ENCODE peak calls at places on chromosomes 5 and 9, in eight cellular contexts. O is HCT116, L is right lobe of liver, S is heart left ventricle, R is adrenal gland, G is HepG2, E is sigmoid colon, J is stomach. K is an unnamed sample.

GRCh38 chr5:177362871-177363507 is 5.3 kb downstream of the RGS14 start:
- DNase-seq in O (no peak), L (peak; percentile 72), S (peak; percentile 63), R (peak; percentile 61), G (no peak), E (peak; percentile 69), J (peak; percentile 78), K (peak; percentile 80)

GRCh38 chr9:124035001-124035650 is 23.6 kb downstream of the LHX2 start:
- DNase-seq in O (no peak), L (no peak), S (no peak), R (no peak), G (no peak), E (peak; percentile 42), J (no peak), K (peak; percentile 74)

GRCh38 chr5:126233256-126233655 is 190.0 kb upstream of the GRAMD2B start:
- DNase-seq in O (no peak), L (no peak), S (no peak), R (no peak), G (no peak), E (no peak), J (no peak), K (no peak)

GRCh38 chr5:39503148-39503547 is 78.4 kb upstream of the DAB2 start:
- DNase-seq in O (no peak), L (no peak), S (peak; percentile 46), R (no peak), G (no peak), E (peak; percentile 88), J (peak; percentile 26), K (peak; percentile 31)

GRCh38 chr5:135739383-135739961 is 95.0 kb upstream of the SLC25A48 start:
- DNase-seq in O (no peak), L (no peak), S (no peak), R (no peak), G (no peak), E (no peak), J (no peak), K (no peak)

GRCh38 chr9:92963831-92964606 is 16.7 kb downstream of the FGD3 start:
- DNase-seq in O (no peak), L (peak; percentile 51), S (no peak), R (no peak), G (peak; percentile 39), E (no peak), J (peak; percentile 49), K (no peak)

GRCh38 chr5:139147743-139148079 is 50.5 kb downstream of the SIL1 start:
- DNase-seq in O (no peak), L (peak; percentile 54), S (peak; percentile 79), R (peak; percentile 73), G (no peak), E (peak; percentile 95), J (peak; percentile 83), K (peak; percentile 27)

GRCh38 chr9:5442400-5443011 is 4.8 kb upstream of the PLGRKT start:
- DNase-seq in O (no peak), L (no peak), S (no peak), R (no peak), G (peak; percentile 57), E (no peak), J (peak; percentile 46), K (peak; percentile 53)

GRCh38 chr5:95892784-95893354 is 68.8 kb downstream of the ELL2 start:
- DNase-seq in O (peak; percentile 16), L (no peak), S (no peak), R (no peak), G (peak; percentile 48), E (no peak), J (peak; percentile 48), K (no peak)

DNA sequence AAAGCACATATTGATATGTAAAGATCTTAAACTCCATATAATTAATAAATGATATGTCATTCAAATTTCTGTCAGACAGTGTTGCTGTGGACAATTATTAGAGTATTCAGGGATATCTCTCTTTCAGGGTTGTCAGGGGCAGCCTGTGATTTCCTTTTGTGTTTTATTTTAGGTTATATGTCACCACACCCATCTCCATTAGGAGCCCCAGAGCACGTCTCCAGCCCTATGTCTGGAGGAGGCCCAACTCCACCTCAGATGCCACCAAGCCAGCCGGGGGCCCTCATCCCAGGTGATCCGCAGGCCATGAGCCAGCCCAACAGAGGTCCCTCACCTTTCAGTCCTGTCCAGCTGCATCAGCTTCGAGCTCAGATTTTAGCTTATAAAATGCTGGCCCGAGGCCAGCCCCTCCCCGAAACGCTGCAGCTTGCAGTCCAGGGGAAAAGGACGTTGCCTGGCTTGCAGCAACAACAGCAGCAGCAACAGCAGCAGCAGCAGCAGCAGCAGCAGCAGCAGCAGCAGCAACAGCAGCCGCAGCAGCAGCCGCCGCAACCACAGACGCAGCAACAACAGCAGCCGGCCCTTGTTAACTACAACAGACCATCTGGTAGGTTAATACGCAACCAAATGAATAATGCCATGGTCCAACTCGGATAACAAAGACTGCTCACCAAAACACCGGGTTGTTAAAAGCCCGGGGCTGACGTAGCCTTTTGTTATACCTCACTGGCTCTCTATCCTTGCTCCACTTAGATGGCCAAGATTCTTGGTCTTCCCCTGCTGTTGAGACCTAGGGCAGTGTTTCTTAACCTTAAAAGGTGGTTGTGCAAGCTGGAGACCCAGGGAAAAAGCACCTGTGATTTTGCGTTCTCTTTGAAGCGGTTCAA is 24.4 kb downstream of the SMARCA2 start:
- DNase-seq in O (no peak), L (no peak), S (peak; percentile 34), R (no peak), G (no peak), E (peak; percentile 64), J (no peak), K (peak; percentile 52)
- H3K36me3 ChIP-seq in O (no peaks in the 10 kb centered on the region), L (no peaks in the 10 kb centered on the region), S (no peaks in the 10 kb centered on the region), R (peaks cover 43% of the 10 kb centered on the region), G (peaks cover 24% of the 10 kb centered on the region), E (no peaks in the 10 kb centered on the region), J (peaks cover 17% of the 10 kb centered on the region), K (peaks cover 27% of the 10 kb centered on the region)

DNA sequence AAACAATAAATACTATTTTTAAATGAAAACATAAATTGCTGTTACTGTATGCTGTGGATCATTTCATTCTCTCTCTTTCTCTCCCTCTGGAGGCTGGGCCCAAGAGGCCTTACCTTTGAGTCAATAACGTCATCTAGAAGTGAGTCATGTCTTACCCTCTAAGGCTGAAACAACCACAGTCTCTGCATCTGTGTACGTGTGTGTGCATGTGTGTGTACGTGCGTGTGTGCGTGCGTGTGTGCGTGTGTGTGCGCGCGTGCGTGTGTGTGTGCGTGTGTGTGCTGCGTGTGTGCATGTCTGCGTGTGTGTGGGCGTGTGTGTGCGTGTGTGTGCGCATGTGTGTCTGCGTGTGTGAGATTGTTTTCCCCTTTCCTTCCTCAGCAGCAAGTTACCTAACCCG is 13.6 kb upstream of the IL17B start:
- DNase-seq in O (no peak), L (no peak), S (no peak), R (no peak), G (no peak), E (peak; percentile 40), J (no peak), K (no peak)
- TF ChIP-seq POLR2A in O (no peak), L (no peak), S (no peak), R (no peak), G (no peak), E (no peak), J (no peak), K (no peak)

GRCh38 chr5:10682429-10682746 is 78.6 kb downstream of the DAP start:
- DNase-seq in O (no peak), L (no peak), S (no peak), R (no peak), G (no peak), E (no peak), J (no peak), K (no peak)
- H3K36me3 ChIP-seq in O (no peaks in the 10 kb centered on the region), L (no peaks in the 10 kb centered on the region), S (no peaks in the 10 kb centered on the region), R (peaks cover 34% of the 10 kb centered on the region), G (peaks cover 60% of the 10 kb centered on the region), E (no peaks in the 10 kb centered on the region), J (peaks cover 58% of the 10 kb centered on the region), K (peaks cover 49% of the 10 kb centered on the region)

GRCh38 chr5:157142317-157143126 is at the start of gene MED7:
- DNase-seq in O (peak; percentile 99), L (peak; percentile 89), S (peak; percentile 95), R (peak; percentile 95), G (peak; percentile 97), E (peak; percentile 98), J (peak; percentile 93), K (peak; percentile 87)
- TF ChIP-seq POLR2A in O (peak; percentile 87), L (peak; percentile 85), S (peak; percentile 59), R (peak; percentile 94), G (peak; percentile 84), E (peak; percentile 85), J (no peak), K (peak; percentile 65)

GRCh38 chr5:57537831-57538230 is 55.2 kb upstream of the ACTBL2 start:
- DNase-seq in O (no peak), L (no peak), S (no peak), R (no peak), G (no peak), E (no peak), J (no peak), K (no peak)
- H3K36me3 ChIP-seq in O (no peaks in the 10 kb centered on the region), L (no peaks in the 10 kb centered on the region), S (no peaks in the 10 kb centered on the region), R (no peaks in the 10 kb centered on the region), G (no peaks in the 10 kb centered on the region), E (no peaks in the 10 kb centered on the region), J (no peaks in the 10 kb centered on the region), K (no peaks in the 10 kb centered on the region)

K was measured in upper lobe of left lung.